ENCODE peak calls at places on chromosomes 6 and 20, in six cellular contexts. O is HL-60, E is coronary artery, S is GM23338, I is left ventricle myocardium inferior, N is hepatocyte. M is an unnamed sample.

GRCh38 chr6:85643530-85644373 is 1.1 kb upstream of the SYNCRIP start:
- DNase-seq in N (peak; percentile 94), I (peak; percentile 91), O (peak; percentile 78), S (peak; percentile 88), E (peak; percentile 94), M (peak; percentile 95)

GRCh38 chr6:73521351-73522254 is 771 bp upstream of the EEF1A1 start:
- DNase-seq in O (peak; percentile 90), S (peak; percentile 86), I (peak; percentile 71), E (no peak), N (peak; percentile 84), M (peak; percentile 42)

GRCh38 chr6:166005401-166005845 is 162.2 kb downstream of the TBXT start:
- DNase-seq in N (peak; percentile 37), S (peak; percentile 35), O (no peak), E (no peak), I (peak; percentile 70), M (no peak)

GRCh38 chr6:169837529-169838250 is 86.3 kb downstream of the ERMARD start:
- DNase-seq in O (no peak), S (no peak), I (no peak), N (no peak), E (peak; percentile 68), M (no peak)

GRCh38 chr20:62370115-62370806 is 3.1 kb upstream of the LAMA5 start:
- DNase-seq in O (no peak), N (peak; percentile 48), I (no peak), E (no peak), S (no peak), M (no peak)

GRCh38 chr20:63580796-63581461 is 6.9 kb upstream of the HELZ2 start:
- DNase-seq in I (no peak), E (no peak), N (peak; percentile 58), O (no peak), S (peak; percentile 59), M (peak; percentile 83)

GRCh38 chr6:36769161-36769675 is 70.0 kb downstream of the CPNE5 start:
- DNase-seq in O (no peak), I (peak; percentile 30), S (no peak), N (no peak), E (no peak), M (peak; percentile 67)

GRCh38 chr20:63293866-63294535 is 1.0 kb downstream of the COL20A1 start:
- DNase-seq in I (no peak), O (no peak), N (no peak), S (peak; percentile 62), E (no peak), M (peak; percentile 52)

GRCh38 chr6:143426025-143426424 is 24.5 kb downstream of the ADAT2 start:
- DNase-seq in I (no peak), E (no peak), S (no peak), O (no peak), N (no peak), M (no peak)

GRCh38 chr6:30922447-30922852 is 8.4 kb downstream of the VARS2 start:
- DNase-seq in S (no peak), E (no peak), O (no peak), I (no peak), N (no peak), M (peak; percentile 53)

GRCh38 chr6:12150812-12151432 is 138.8 kb downstream of the HIVEP1 start:
- DNase-seq in O (peak; percentile 21), S (peak; percentile 75), N (peak; percentile 52), E (no peak), I (no peak), M (peak; percentile 66)

GRCh38 chr20:34891166-34892062 is 15.0 kb downstream of the ACSS2 start:
- DNase-seq in O (peak; percentile 67), S (no peak), N (no peak), I (no peak), E (no peak), M (no peak)

GRCh38 chr6:163501440-163501839 is 86.9 kb downstream of the QKI start:
- DNase-seq in O (no peak), S (no peak), E (no peak), N (no peak), I (no peak), M (no peak)

GRCh38 chr6:52868240-52868639 is 27.6 kb upstream of the GSTA5 start:
- DNase-seq in O (no peak), S (no peak), I (no peak), E (no peak), N (no peak), M (no peak)

GRCh38 chr6:43907312-43907711 is 137.3 kb downstream of the VEGFA start:
- DNase-seq in N (no peak), E (no peak), I (no peak), O (no peak), S (no peak), M (no peak)

GRCh38 chr20:637559-637958 is 15.4 kb downstream of the SRXN1 start:
- DNase-seq in I (no peak), O (no peak), S (no peak), E (no peak), N (no peak), M (no peak)

GRCh38 chr6:24387818-24388217 is 14.9 kb upstream of the MRS2 start:
- DNase-seq in N (no peak), E (no peak), O (no peak), I (no peak), S (no peak), M (no peak)

GRCh38 chr6:130964808-130965604 is 98.0 kb downstream of the EPB41L2 start:
- DNase-seq in E (no peak), I (no peak), S (no peak), O (no peak), N (no peak), M (no peak)

GRCh38 chr6:130965657-130966056 is 97.4 kb downstream of the EPB41L2 start:
- DNase-seq in E (no peak), I (no peak), S (no peak), O (no peak), N (no peak), M (no peak)

GRCh38 chr6:130968486-130968885 is 94.6 kb downstream of the EPB41L2 start:
- DNase-seq in S (peak; percentile 35), O (no peak), E (no peak), I (no peak), N (no peak), M (peak; percentile 63)

GRCh38 chr6:130967502-130968469 is 95.3 kb downstream of the EPB41L2 start:
- DNase-seq in E (no peak), O (no peak), N (no peak), S (no peak), I (no peak), M (no peak)

GRCh38 chr6:130966581-130966980 is 96.5 kb downstream of the EPB41L2 start:
- DNase-seq in O (no peak), S (no peak), N (no peak), E (no peak), I (no peak), M (no peak)
- H3K27ac ChIP-seq in O (no peak overlapping the region), S (no peak overlapping the region), N (no peak overlapping the region), E (peak overlapping the region; percentile 33), I (peak overlapping the region; percentile 82), M (no peak overlapping the region)

GRCh38 chr6:7144810-7145209 is 37.0 kb downstream of the RREB1 start:
- DNase-seq in I (no peak), E (no peak), S (no peak), O (peak; percentile 56), N (no peak), M (no peak)
- H3K27ac ChIP-seq in I (peak overlapping the region; percentile 98), E (no peak overlapping the region), S (peak overlapping the region; percentile 84), O (peak overlapping the region; percentile 96), N (peak overlapping the region; percentile 99), M (peak overlapping the region; percentile 41)

GRCh38 chr6:32223258-32224235 is at the start of gene NOTCH4:
- DNase-seq in S (no peak), N (no peak), I (peak; percentile 47), O (no peak), E (no peak), M (no peak)
- H3K27ac ChIP-seq in S (no peak within 1 kb of the TSS), N (no peak within 1 kb of the TSS), I (peak within 1 kb of the TSS; percentile 93), O (no peak within 1 kb of the TSS), E (no peak within 1 kb of the TSS), M (no peak within 1 kb of the TSS)

GRCh38 chr6:41815587-41815986 is 28.1 kb downstream of the TOMM6 start:
- DNase-seq in N (no peak), S (no peak), I (no peak), O (no peak), E (no peak), M (peak; percentile 2)
- H3K27ac ChIP-seq in N (no peak overlapping the region), S (no peak overlapping the region), I (peak overlapping the region; percentile 57), O (no peak overlapping the region), E (no peak overlapping the region), M (no peak overlapping the region)

DNA sequence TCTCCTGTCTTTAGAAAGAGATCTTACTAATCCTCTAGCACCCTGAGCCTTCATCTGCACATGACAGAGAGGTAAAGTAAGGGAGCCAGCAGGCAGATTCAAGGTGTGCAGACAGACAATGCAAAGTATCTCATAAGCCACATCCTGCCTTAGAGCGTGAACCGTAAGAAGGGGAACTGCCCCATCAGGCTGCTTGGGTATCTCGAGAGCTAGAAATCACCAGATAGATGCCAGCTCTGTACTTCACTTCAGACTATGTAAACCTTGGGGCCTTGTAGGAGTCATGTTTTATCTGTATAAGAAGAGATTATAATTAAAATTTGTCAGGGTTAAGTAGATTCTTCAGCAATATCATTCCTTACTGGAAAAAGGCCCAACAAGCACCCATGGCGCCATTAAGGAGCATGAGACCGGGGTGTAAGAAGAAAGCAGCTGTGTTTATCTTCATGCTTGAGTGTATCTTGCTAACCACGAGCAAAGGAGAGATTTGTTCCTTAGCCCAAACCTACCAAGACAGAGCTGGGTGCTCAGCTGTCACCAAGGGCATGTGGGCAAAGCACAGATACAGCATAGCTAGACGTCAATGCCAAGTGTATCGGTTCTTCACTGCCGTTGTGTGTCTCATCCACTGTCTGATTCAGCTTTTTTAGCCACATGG is 24.4 kb downstream of the CNR1 start:
- DNase-seq in S (no peak), E (no peak), I (no peak), N (no peak), O (no peak), M (no peak)
- H3K27ac ChIP-seq in S (no peak overlapping the region), E (no peak overlapping the region), I (no peak overlapping the region), N (no peak overlapping the region), O (no peak overlapping the region), M (no peak overlapping the region)

GRCh38 chr6:14286634-14287428 is 169.3 kb downstream of the CD83 start:
- DNase-seq in I (no peak), N (no peak), E (no peak), O (no peak), S (peak; percentile 31), M (no peak)

GRCh38 chr6:14288910-14289309 is 171.3 kb downstream of the CD83 start:
- DNase-seq in I (no peak), N (no peak), S (no peak), O (no peak), E (no peak), M (no peak)

GRCh38 chr6:14283600-14284235 is 166.1 kb downstream of the CD83 start:
- DNase-seq in N (no peak), I (no peak), S (peak; percentile 41), O (peak; percentile 27), E (no peak), M (peak; percentile 43)

GRCh38 chr6:14284969-14285368 is 167.4 kb downstream of the CD83 start:
- DNase-seq in I (no peak), O (no peak), E (no peak), N (no peak), S (peak; percentile 19), M (no peak)

GRCh38 chr6:14286144-14286543 is 168.6 kb downstream of the CD83 start:
- DNase-seq in I (no peak), N (no peak), O (no peak), E (no peak), S (peak; percentile 27), M (no peak)
- H3K27ac ChIP-seq in I (no peak overlapping the region), N (no peak overlapping the region), O (no peak overlapping the region), E (no peak overlapping the region), S (no peak overlapping the region), M (no peak overlapping the region)